ENCODE peak calls at places on chromosome 21, in eight cellular contexts. E is GM12892, X is sigmoid colon, V is H54, I is body of pancreas, T is ovary, U is adrenal gland, S is right lobe of liver. N is an unnamed sample.

GRCh38 chr21:34533938-34534337 is 21.9 kb upstream of the KCNE1 start:
- DNase-seq in S (no peak), T (no peak), V (no peak), I (no peak), E (no peak), X (no peak), U (no peak), N (no peak)

GRCh38 chr21:31713115-31713514 is 18.8 kb downstream of the SCAF4 start:
- DNase-seq in E (no peak), U (no peak), I (no peak), S (no peak), V (no peak), T (no peak), X (no peak), N (no peak)

GRCh38 chr21:40386301-40386911 is 460.6 kb downstream of the DSCAM start:
- DNase-seq in U (peak; percentile 81), I (peak; percentile 66), V (peak; percentile 40), T (no peak), E (no peak), X (no peak), S (peak; percentile 64), N (no peak)

GRCh38 chr21:32131960-32132359 is 146.9 kb downstream of the MIS18A start:
- DNase-seq in S (no peak), T (no peak), X (no peak), I (no peak), V (peak; percentile 26), E (no peak), U (no peak), N (no peak)

GRCh38 chr21:38258803-38259485 is 2.2 kb downstream of the KCNJ15 start:
- DNase-seq in X (no peak), V (no peak), S (no peak), I (no peak), U (no peak), T (no peak), E (no peak), N (no peak)

GRCh38 chr21:24110846-24111245 is 1496.4 kb downstream of the MRPL39 start:
- DNase-seq in X (no peak), V (no peak), E (no peak), S (no peak), U (no peak), T (no peak), I (no peak), N (no peak)

GRCh38 chr21:42734323-42734971 is 81.0 kb downstream of the PDE9A start:
- DNase-seq in S (no peak), I (no peak), E (no peak), T (no peak), X (peak; percentile 12), V (no peak), U (no peak), N (no peak)

GRCh38 chr21:34190576-34191301 is 117.4 kb downstream of the MRPS6 start:
- DNase-seq in E (no peak), S (no peak), V (no peak), T (no peak), I (no peak), U (no peak), X (no peak), N (peak; percentile 71)

GRCh38 chr21:34885636-34886553 is 163.2 kb downstream of the RUNX1 start:
- DNase-seq in X (no peak), T (peak; percentile 38), V (no peak), I (no peak), E (no peak), S (no peak), U (no peak), N (no peak)

GRCh38 chr21:34797926-34798595 is 129.3 kb downstream of the CLIC6 start:
- DNase-seq in S (no peak), X (no peak), T (no peak), E (no peak), I (no peak), V (no peak), U (no peak), N (no peak)

GRCh38 chr21:43829575-43830119 is 35.4 kb upstream of the AGPAT3 start:
- DNase-seq in U (no peak), S (no peak), X (no peak), I (no peak), E (no peak), T (no peak), V (no peak), N (no peak)

GRCh38 chr21:16179732-16180131 is 449.9 kb downstream of the USP25 start:
- DNase-seq in T (no peak), X (no peak), E (no peak), I (no peak), V (no peak), U (no peak), S (no peak), N (no peak)

DNA sequence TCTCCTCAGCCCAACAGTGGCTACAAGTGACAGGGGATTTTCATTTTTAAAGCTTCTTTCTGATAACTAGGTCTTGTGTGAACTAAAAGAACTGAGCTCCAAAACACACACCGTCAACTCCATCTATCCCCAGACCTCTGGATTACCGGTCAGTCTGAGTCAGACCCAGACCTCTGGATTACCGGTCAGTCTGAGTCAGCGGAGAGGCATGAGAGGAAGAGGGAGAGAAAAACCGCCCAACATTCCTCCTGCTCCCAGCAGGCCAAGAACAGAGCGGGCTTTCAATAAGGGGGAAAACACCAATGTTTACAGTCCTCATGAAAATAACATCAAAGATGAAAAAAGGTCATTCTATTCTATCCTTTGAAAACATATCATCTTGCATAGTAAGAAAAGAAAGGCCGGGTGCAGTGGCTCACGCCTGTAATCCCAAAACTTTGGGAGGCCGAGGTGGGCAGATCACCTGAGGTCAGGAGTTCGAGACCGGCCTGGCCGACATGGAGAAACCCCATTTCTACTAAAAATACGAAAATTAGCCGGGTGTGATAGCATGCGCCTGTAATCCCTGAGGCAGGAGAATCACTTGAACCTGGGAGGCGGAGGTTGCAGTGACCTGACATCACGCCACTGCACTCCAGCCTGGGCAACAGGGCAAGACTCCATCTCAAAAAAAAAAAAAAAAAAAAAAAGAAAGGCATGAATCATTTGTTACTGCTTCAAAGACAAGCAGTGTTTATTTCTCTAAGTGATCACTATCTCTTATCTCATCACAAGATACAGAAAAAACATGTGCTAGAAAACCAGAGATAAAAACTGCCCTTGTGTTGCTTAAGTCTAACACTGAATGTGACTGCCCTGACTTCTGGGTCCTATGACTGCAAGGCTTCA is 3.4 kb downstream of the PTTG1IP start:
- DNase-seq in E (no peak), U (peak; percentile 91), X (peak; percentile 88), V (peak; percentile 95), T (peak; percentile 44), S (no peak), I (peak; percentile 71), N (no peak)
- TF ChIP-seq POLR2A in E (no peak), U (no peak), X (no peak), V (no peak), T (no peak), S (no peak), I (peak; percentile 35), N (no peak)

DNA sequence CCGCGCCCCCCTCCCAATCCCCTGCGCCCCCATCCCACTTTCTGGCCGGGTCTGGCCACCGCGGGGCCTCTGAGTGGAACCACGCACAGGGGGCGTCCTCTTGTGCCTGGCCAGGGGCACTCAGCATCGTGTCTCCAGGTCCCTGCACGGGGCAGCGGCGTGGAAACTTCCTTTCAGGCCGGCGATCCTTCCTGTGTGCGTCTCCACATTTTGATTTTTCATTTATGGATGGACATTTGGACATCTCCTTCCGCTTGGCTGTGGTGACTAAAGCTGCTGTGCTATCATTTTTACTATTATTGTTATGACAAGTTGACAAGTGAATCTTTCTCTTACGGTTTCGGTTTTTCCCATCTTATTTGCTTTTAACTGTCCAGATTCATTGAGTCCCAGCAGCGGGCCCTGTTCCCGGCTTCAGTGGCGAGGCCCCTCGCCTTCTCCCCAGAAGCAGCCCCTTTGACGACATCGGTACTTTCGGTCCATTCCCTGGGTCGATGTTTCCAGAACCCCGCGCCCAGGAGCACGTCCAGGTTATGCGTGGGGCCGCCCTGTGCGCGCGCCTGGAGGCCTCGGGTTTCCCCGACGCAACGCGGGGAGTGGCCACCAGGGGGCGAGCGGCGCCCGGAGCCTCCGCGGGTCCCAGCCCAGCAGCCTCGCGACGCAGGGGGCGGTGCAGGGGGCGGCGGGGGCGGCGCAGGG is 12.4 kb upstream of the SLC19A1 start:
- DNase-seq in U (peak; percentile 92), S (peak; percentile 94), V (peak; percentile 98), T (peak; percentile 90), X (peak; percentile 91), I (peak; percentile 76), E (peak; percentile 81), N (peak; percentile 96)
- TF ChIP-seq POLR2A in U (no peak), S (peak; percentile 32), V (peak; percentile 22), T (peak; percentile 28), X (no peak), I (no peak), E (no peak), N (no peak)

GRCh38 chr21:44872266-44872567 is 1.3 kb downstream of the PTTG1IP start:
- DNase-seq in S (no peak), T (no peak), E (no peak), U (no peak), I (no peak), X (no peak), V (no peak), N (no peak)

GRCh38 chr21:44874240-44874496 is 678 bp upstream of the PTTG1IP start:
- DNase-seq in T (no peak), E (no peak), S (no peak), X (no peak), V (no peak), I (no peak), U (no peak), N (no peak)

GRCh38 chr21:44872568-44873355 is 728 bp downstream of the PTTG1IP start:
- DNase-seq in E (no peak), V (no peak), X (peak; percentile 87), I (peak; percentile 56), T (peak; percentile 55), U (peak; percentile 79), S (no peak), N (no peak)

GRCh38 chr21:44874497-44875331 is 1.2 kb upstream of the PTTG1IP start:
- DNase-seq in I (peak; percentile 66), S (peak; percentile 96), E (no peak), U (peak; percentile 80), T (peak; percentile 68), X (peak; percentile 83), V (no peak), N (peak; percentile 60)

DNA sequence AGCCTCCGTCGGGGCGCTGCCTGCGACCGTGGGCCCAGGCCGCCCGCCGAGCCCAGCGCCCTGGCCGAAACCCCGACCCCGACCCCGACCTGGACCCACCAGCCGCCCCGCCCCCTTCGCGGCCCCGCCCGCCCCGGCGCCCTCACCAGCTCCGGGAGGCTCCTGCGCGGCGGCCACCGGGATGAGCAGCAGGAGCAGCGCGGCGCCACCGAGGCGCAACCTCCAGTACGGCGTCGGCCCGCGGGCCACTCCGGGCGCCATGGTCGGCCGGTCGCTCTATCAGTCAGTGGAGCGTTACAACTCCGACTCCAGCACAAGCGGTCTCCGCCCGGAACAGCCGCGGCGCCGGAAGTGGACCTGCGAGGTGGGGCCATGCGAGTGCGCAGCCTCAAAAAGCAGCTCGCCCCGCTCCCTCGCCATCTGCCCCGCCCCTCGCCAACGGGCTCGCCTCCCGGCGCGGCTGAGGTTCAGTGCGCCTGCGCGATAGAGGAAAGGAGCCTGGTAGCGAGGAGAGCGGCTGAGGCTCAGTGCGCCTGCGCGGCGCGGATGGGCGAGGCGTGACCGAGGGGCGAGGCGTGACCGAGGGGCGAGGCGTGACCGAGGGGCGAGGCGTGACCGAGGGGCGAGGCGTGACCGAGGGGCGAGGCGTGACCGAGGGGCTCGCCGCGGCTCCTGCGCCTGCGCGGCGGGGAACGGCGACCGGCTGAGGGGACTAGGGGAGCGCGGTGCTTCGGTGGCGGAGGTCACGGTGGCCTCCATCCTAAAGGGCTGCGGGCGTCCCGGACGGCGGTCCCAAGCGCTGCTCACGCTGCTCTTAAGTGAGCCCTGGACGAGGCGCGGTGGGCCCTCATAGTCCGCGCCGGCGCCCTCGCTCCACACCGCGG is at the start of gene PTTG1IP:
- DNase-seq in S (peak; percentile 99), U (peak; percentile 99), X (peak; percentile 99), I (peak; percentile 98), T (peak; percentile 99), E (peak; percentile 99), V (peak; percentile 100), N (peak; percentile 100)
- TF ChIP-seq POLR2A in S (peak; percentile 86), U (peak; percentile 72), X (peak; percentile 68), I (peak; percentile 87), T (peak; percentile 63), E (peak; percentile 74), V (peak; percentile 93), N (no peak)

GRCh38 chr21:37072239-37072987 is 458 bp downstream of the PIGP start:
- DNase-seq in U (peak; percentile 86), I (peak; percentile 84), V (peak; percentile 65), S (peak; percentile 72), X (peak; percentile 88), E (peak; percentile 46), T (peak; percentile 85), N (peak; percentile 92)
- TF ChIP-seq POLR2A in U (no peak), I (no peak), V (peak; percentile 85), S (no peak), X (peak; percentile 38), E (no peak), T (no peak), N (no peak)

N was measured in lower leg skin.